ENCODE peak calls at places on chromosomes 6 and 20, in nine cellular contexts. One of them, this sample, is unnamed.

GRCh38 chr6:87747646-87748045 is 45.6 kb upstream of the AKIRIN2 start:
- DNase-seq in stomach: no peak
- DNase-seq in HCT116: no peak
- DNase-seq in spleen: no peak
- DNase-seq in H1: no peak
- DNase-seq in breast epithelium: no peak
- DNase-seq in prostate gland: no peak
- DNase-seq in transverse colon: no peak
- DNase-seq in K562: no peak
- DNase-seq in this sample: no peak

GRCh38 chr20:45965169-45966002 is 6.6 kb downstream of the ZNF335 start:
- DNase-seq in breast epithelium: no peak
- DNase-seq in spleen: peak
- DNase-seq in prostate gland: no peak
- DNase-seq in transverse colon: no peak
- DNase-seq in H1: no peak
- DNase-seq in HCT116: no peak
- DNase-seq in K562: no peak
- DNase-seq in stomach: no peak
- DNase-seq in this sample: no peak

GRCh38 chr20:59214619-59215547 is 51.3 kb downstream of the ZNF831 start:
- DNase-seq in HCT116: no peak
- DNase-seq in transverse colon: no peak
- DNase-seq in K562: no peak
- DNase-seq in spleen: no peak
- DNase-seq in prostate gland: no peak
- DNase-seq in stomach: no peak
- DNase-seq in H1: no peak
- DNase-seq in breast epithelium: no peak
- DNase-seq in this sample: no peak

GRCh38 chr20:62716198-62716940 is 7.7 kb downstream of the NTSR1 start:
- DNase-seq in breast epithelium: no peak
- DNase-seq in spleen: no peak
- DNase-seq in H1: no peak
- DNase-seq in HCT116: no peak
- DNase-seq in K562: no peak
- DNase-seq in transverse colon: no peak
- DNase-seq in stomach: no peak
- DNase-seq in prostate gland: no peak
- DNase-seq in this sample: no peak

GRCh38 chr20:63639093-63639860 is 12.4 kb upstream of the GMEB2 start:
- DNase-seq in stomach: peak
- DNase-seq in H1: no peak
- DNase-seq in K562: no peak
- DNase-seq in prostate gland: no peak
- DNase-seq in HCT116: no peak
- DNase-seq in spleen: peak
- DNase-seq in breast epithelium: no peak
- DNase-seq in transverse colon: peak
- DNase-seq in this sample: no peak

GRCh38 chr6:111222341-111222740 is 135.0 kb downstream of the SLC16A10 start:
- DNase-seq in transverse colon: no peak
- DNase-seq in spleen: no peak
- DNase-seq in prostate gland: no peak
- DNase-seq in H1: no peak
- DNase-seq in breast epithelium: no peak
- DNase-seq in HCT116: no peak
- DNase-seq in stomach: no peak
- DNase-seq in K562: no peak
- DNase-seq in this sample: no peak

GRCh38 chr6:153442096-153442495 is 311.0 kb upstream of the RGS17 start:
- DNase-seq in prostate gland: no peak
- DNase-seq in K562: no peak
- DNase-seq in H1: no peak
- DNase-seq in HCT116: no peak
- DNase-seq in spleen: no peak
- DNase-seq in stomach: no peak
- DNase-seq in transverse colon: no peak
- DNase-seq in breast epithelium: no peak
- DNase-seq in this sample: no peak

GRCh38 chr20:35992713-35993335 is 24.4 kb downstream of the CNBD2 start:
- DNase-seq in HCT116: peak
- DNase-seq in K562: peak
- DNase-seq in breast epithelium: peak
- DNase-seq in stomach: peak
- DNase-seq in H1: no peak
- DNase-seq in transverse colon: peak
- DNase-seq in prostate gland: peak
- DNase-seq in spleen: peak
- DNase-seq in this sample: peak

GRCh38 chr6:110414669-110415296 is 592 bp downstream of the DDO start:
- DNase-seq in HCT116: no peak
- DNase-seq in transverse colon: no peak
- DNase-seq in K562: no peak
- DNase-seq in prostate gland: no peak
- DNase-seq in H1: no peak
- DNase-seq in stomach: no peak
- DNase-seq in breast epithelium: no peak
- DNase-seq in spleen: no peak
- DNase-seq in this sample: no peak

GRCh38 chr20:46031701-46032254 is 2.8 kb downstream of the SLC12A5 start:
- DNase-seq in stomach: peak
- DNase-seq in prostate gland: no peak
- DNase-seq in transverse colon: no peak
- DNase-seq in breast epithelium: no peak
- DNase-seq in spleen: no peak
- DNase-seq in H1: peak
- DNase-seq in HCT116: no peak
- DNase-seq in K562: no peak
- DNase-seq in this sample: no peak

GRCh38 chr6:142945446-142946180 is 637 bp upstream of the HIVEP2 start:
- DNase-seq in breast epithelium: no peak
- DNase-seq in HCT116: no peak
- DNase-seq in stomach: peak
- DNase-seq in H1: peak
- DNase-seq in K562: peak
- DNase-seq in transverse colon: peak
- DNase-seq in prostate gland: peak
- DNase-seq in spleen: peak
- DNase-seq in this sample: peak

GRCh38 chr6:30942338-30943060 is 1.7 kb downstream of the MUCL3 start:
- DNase-seq in breast epithelium: peak
- DNase-seq in prostate gland: peak
- DNase-seq in transverse colon: peak
- DNase-seq in K562: peak
- DNase-seq in spleen: no peak
- DNase-seq in H1: peak
- DNase-seq in HCT116: peak
- DNase-seq in stomach: peak
- DNase-seq in this sample: no peak

GRCh38 chr20:57507477-57507876 is 17.5 kb downstream of the CTCFL start:
- DNase-seq in K562: no peak
- DNase-seq in HCT116: no peak
- DNase-seq in breast epithelium: no peak
- DNase-seq in H1: no peak
- DNase-seq in stomach: no peak
- DNase-seq in spleen: no peak
- DNase-seq in prostate gland: no peak
- DNase-seq in transverse colon: no peak
- DNase-seq in this sample: no peak

GRCh38 chr6:30260036-30260504 is 46.9 kb upstream of the TRIM26 start:
- DNase-seq in transverse colon: no peak
- DNase-seq in spleen: peak
- DNase-seq in H1: peak
- DNase-seq in prostate gland: peak
- DNase-seq in K562: no peak
- DNase-seq in breast epithelium: no peak
- DNase-seq in HCT116: no peak
- DNase-seq in stomach: no peak
- DNase-seq in this sample: no peak

GRCh38 chr6:39425346-39426056 is 103.0 kb upstream of the KCNK16 start:
- DNase-seq in transverse colon: no peak
- DNase-seq in spleen: no peak
- DNase-seq in prostate gland: no peak
- DNase-seq in H1: no peak
- DNase-seq in HCT116: no peak
- DNase-seq in K562: no peak
- DNase-seq in stomach: no peak
- DNase-seq in breast epithelium: no peak
- DNase-seq in this sample: no peak

GRCh38 chr6:159067334-159067733 is 22.5 kb upstream of the TAGAP start:
- DNase-seq in HCT116: no peak
- DNase-seq in breast epithelium: no peak
- DNase-seq in H1: no peak
- DNase-seq in spleen: peak
- DNase-seq in stomach: no peak
- DNase-seq in prostate gland: no peak
- DNase-seq in transverse colon: no peak
- DNase-seq in K562: no peak
- DNase-seq in this sample: no peak

GRCh38 chr6:121334299-121335104 is at the start of gene TBC1D32:
- DNase-seq in stomach: peak
- DNase-seq in transverse colon: peak
- DNase-seq in prostate gland: peak
- DNase-seq in K562: peak
- DNase-seq in H1: peak
- DNase-seq in breast epithelium: peak
- DNase-seq in spleen: peak
- DNase-seq in HCT116: peak
- DNase-seq in this sample: peak
- TF ChIP-seq POLR2A in stomach: no peak
- TF ChIP-seq POLR2A in transverse colon: peak
- TF ChIP-seq POLR2A in prostate gland: peak
- TF ChIP-seq POLR2A in K562: peak
- TF ChIP-seq POLR2A in H1: peak
- TF ChIP-seq POLR2A in breast epithelium: peak
- TF ChIP-seq POLR2A in spleen: no peak
- TF ChIP-seq POLR2A in HCT116: no peak
- TF ChIP-seq POLR2A in this sample: peak

DNA sequence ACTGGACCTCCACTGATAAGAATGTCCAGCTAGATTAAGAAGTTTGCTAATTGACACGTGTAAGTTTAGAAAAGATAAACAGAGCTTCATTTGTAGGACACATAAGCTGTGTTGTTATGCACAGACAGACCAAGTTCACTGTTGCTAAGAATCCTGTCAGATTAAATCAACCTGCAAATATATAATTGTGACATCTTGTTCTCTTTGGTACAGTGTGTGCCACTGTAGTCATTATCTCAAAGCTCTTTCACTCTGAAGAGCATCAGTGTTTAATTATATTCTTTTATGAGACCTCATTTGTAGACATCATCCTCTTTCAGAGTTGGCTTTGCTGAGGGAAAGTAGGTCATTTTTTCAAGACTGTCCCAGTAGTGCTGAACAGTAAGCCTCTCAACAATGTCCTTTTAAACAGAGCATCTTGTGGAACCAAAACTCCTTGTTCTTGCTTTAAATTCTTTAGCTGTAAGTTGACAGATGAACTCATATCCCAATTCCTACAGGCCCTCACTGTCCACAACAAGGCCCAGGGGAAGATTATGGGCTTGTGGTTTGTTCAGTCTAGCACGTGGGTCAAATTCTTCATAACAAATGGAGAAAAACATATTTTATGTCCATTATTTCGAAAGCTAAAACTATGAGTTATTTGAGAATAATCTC is 252.4 kb downstream of the HDGFL1 start:
- DNase-seq in K562: no peak
- DNase-seq in H1: no peak
- DNase-seq in HCT116: no peak
- DNase-seq in transverse colon: no peak
- DNase-seq in stomach: no peak
- DNase-seq in breast epithelium: no peak
- DNase-seq in spleen: no peak
- DNase-seq in prostate gland: no peak
- DNase-seq in this sample: no peak
- TF ChIP-seq POLR2AphosphoS5 in K562: no peak
- TF ChIP-seq POLR2AphosphoS5 in H1: no peak
- TF ChIP-seq POLR2AphosphoS5 in HCT116: no peak
- TF ChIP-seq POLR2AphosphoS5 in transverse colon: no peak
- TF ChIP-seq POLR2AphosphoS5 in stomach: no peak
- TF ChIP-seq POLR2AphosphoS5 in breast epithelium: no peak
- TF ChIP-seq POLR2AphosphoS5 in spleen: no peak
- TF ChIP-seq POLR2AphosphoS5 in prostate gland: peak
- TF ChIP-seq POLR2AphosphoS5 in this sample: no peak

DNA sequence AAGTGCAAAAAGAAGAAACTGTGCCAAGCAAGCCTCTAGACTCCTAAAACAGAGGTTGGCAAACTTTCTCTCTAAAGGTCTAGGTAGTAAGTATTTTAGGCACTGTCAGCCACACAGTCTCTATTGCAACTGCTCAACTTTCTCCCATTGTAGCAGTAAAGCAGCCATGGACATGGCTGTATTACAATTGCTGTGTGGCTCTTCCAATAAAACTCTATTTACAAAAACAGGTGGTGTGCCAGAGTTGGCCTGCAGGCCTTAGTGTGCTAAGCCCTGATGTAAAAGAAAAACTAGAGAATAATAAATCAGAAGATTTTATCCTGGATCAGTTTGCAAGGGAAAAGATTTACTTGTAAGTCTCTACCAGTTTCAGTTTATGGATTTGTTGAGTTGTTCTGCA is 74.0 kb downstream of the CRYBG1 start:
- DNase-seq in H1: no peak
- DNase-seq in stomach: no peak
- DNase-seq in prostate gland: no peak
- DNase-seq in K562: no peak
- DNase-seq in HCT116: no peak
- DNase-seq in transverse colon: no peak
- DNase-seq in breast epithelium: no peak
- DNase-seq in spleen: no peak
- DNase-seq in this sample: no peak
- TF ChIP-seq POLR2A in H1: no peak
- TF ChIP-seq POLR2A in stomach: no peak
- TF ChIP-seq POLR2A in prostate gland: no peak
- TF ChIP-seq POLR2A in K562: no peak
- TF ChIP-seq POLR2A in HCT116: no peak
- TF ChIP-seq POLR2A in transverse colon: no peak
- TF ChIP-seq POLR2A in breast epithelium: no peak
- TF ChIP-seq POLR2A in spleen: no peak
- TF ChIP-seq POLR2A in this sample: no peak

GRCh38 chr20:51562334-51563140 is 20.0 kb upstream of the NFATC2 start:
- DNase-seq in H1: peak
- DNase-seq in breast epithelium: peak
- DNase-seq in prostate gland: peak
- DNase-seq in transverse colon: peak
- DNase-seq in stomach: peak
- DNase-seq in spleen: peak
- DNase-seq in K562: peak
- DNase-seq in HCT116: peak
- DNase-seq in this sample: peak
- TF ChIP-seq POLR2AphosphoS5 in H1: no peak
- TF ChIP-seq POLR2AphosphoS5 in breast epithelium: peak
- TF ChIP-seq POLR2AphosphoS5 in prostate gland: peak
- TF ChIP-seq POLR2AphosphoS5 in transverse colon: peak
- TF ChIP-seq POLR2AphosphoS5 in stomach: peak
- TF ChIP-seq POLR2AphosphoS5 in spleen: peak
- TF ChIP-seq POLR2AphosphoS5 in K562: no peak
- TF ChIP-seq POLR2AphosphoS5 in HCT116: no peak
- TF ChIP-seq POLR2AphosphoS5 in this sample: no peak

This sample was measured in GM12892.